ENCODE peak calls at places on chromosomes 5 and 9, in ten cellular contexts. One of them, this sample, is unnamed.

GRCh38 chr9:82882133-82882532 is 180.8 kb downstream of the RASEF start:
- DNase-seq in T-cell: no peak
- DNase-seq in activated T-helper 1 cell treated with anti-CD3 and anti-CD28 coated beads, Interleukin-2, amount 50 U/mL, for 16 hours: no peak
- DNase-seq in cardiac fibroblast: peak; percentile 79
- DNase-seq in AG09309: no peak
- DNase-seq in fibroblast of the aortic adventitia: no peak
- DNase-seq in amniotic epithelial cell: no peak
- DNase-seq in stimulated activated naive CD8-positive, alpha-beta T cell treated with anti-CD3 and anti-CD28 coated beads, Interleukin-15, amount 100 ng/mL, for 72 hours: no peak
- DNase-seq in germinal center: no peak
- DNase-seq in aorta: no peak
- DNase-seq in this sample: no peak

GRCh38 chr9:128626181-128626580 is 30.5 kb downstream of the DYNC2I2 start:
- DNase-seq in fibroblast of the aortic adventitia: no peak
- DNase-seq in activated T-helper 1 cell treated with anti-CD3 and anti-CD28 coated beads, Interleukin-2, amount 50 U/mL, for 16 hours: no peak
- DNase-seq in stimulated activated naive CD8-positive, alpha-beta T cell treated with anti-CD3 and anti-CD28 coated beads, Interleukin-15, amount 100 ng/mL, for 72 hours: no peak
- DNase-seq in amniotic epithelial cell: no peak
- DNase-seq in T-cell: no peak
- DNase-seq in AG09309: no peak
- DNase-seq in aorta: peak; percentile 17
- DNase-seq in germinal center: no peak
- DNase-seq in cardiac fibroblast: no peak
- DNase-seq in this sample: no peak

GRCh38 chr5:89218364-89218763 is 335.4 kb upstream of the MEF2C start:
- DNase-seq in fibroblast of the aortic adventitia: no peak
- DNase-seq in stimulated activated naive CD8-positive, alpha-beta T cell treated with anti-CD3 and anti-CD28 coated beads, Interleukin-15, amount 100 ng/mL, for 72 hours: no peak
- DNase-seq in germinal center: no peak
- DNase-seq in activated T-helper 1 cell treated with anti-CD3 and anti-CD28 coated beads, Interleukin-2, amount 50 U/mL, for 16 hours: no peak
- DNase-seq in T-cell: no peak
- DNase-seq in AG09309: no peak
- DNase-seq in cardiac fibroblast: no peak
- DNase-seq in aorta: no peak
- DNase-seq in amniotic epithelial cell: no peak
- DNase-seq in this sample: no peak

GRCh38 chr9:129239946-129240490 is 62.0 kb upstream of the IER5L start:
- DNase-seq in fibroblast of the aortic adventitia: no peak
- DNase-seq in stimulated activated naive CD8-positive, alpha-beta T cell treated with anti-CD3 and anti-CD28 coated beads, Interleukin-15, amount 100 ng/mL, for 72 hours: no peak
- DNase-seq in T-cell: no peak
- DNase-seq in germinal center: no peak
- DNase-seq in amniotic epithelial cell: no peak
- DNase-seq in cardiac fibroblast: no peak
- DNase-seq in aorta: peak; percentile 41
- DNase-seq in activated T-helper 1 cell treated with anti-CD3 and anti-CD28 coated beads, Interleukin-2, amount 50 U/mL, for 16 hours: no peak
- DNase-seq in AG09309: no peak
- DNase-seq in this sample: no peak

GRCh38 chr9:137029058-137029922 is 1.3 kb upstream of the ABCA2 start:
- DNase-seq in fibroblast of the aortic adventitia: peak; percentile 59
- DNase-seq in T-cell: no peak
- DNase-seq in germinal center: peak; percentile 66
- DNase-seq in stimulated activated naive CD8-positive, alpha-beta T cell treated with anti-CD3 and anti-CD28 coated beads, Interleukin-15, amount 100 ng/mL, for 72 hours: peak; percentile 79
- DNase-seq in amniotic epithelial cell: peak; percentile 38
- DNase-seq in aorta: peak; percentile 89
- DNase-seq in activated T-helper 1 cell treated with anti-CD3 and anti-CD28 coated beads, Interleukin-2, amount 50 U/mL, for 16 hours: peak; percentile 50
- DNase-seq in cardiac fibroblast: peak; percentile 63
- DNase-seq in AG09309: no peak
- DNase-seq in this sample: peak; percentile 72

GRCh38 chr5:56152437-56152836 is 80.7 kb downstream of the ANKRD55 start:
- DNase-seq in T-cell: no peak
- DNase-seq in amniotic epithelial cell: peak; percentile 13
- DNase-seq in stimulated activated naive CD8-positive, alpha-beta T cell treated with anti-CD3 and anti-CD28 coated beads, Interleukin-15, amount 100 ng/mL, for 72 hours: no peak
- DNase-seq in AG09309: no peak
- DNase-seq in activated T-helper 1 cell treated with anti-CD3 and anti-CD28 coated beads, Interleukin-2, amount 50 U/mL, for 16 hours: no peak
- DNase-seq in aorta: no peak
- DNase-seq in germinal center: no peak
- DNase-seq in cardiac fibroblast: no peak
- DNase-seq in fibroblast of the aortic adventitia: no peak
- DNase-seq in this sample: no peak

GRCh38 chr5:58887721-58888409 is 305.0 kb downstream of the RAB3C start:
- DNase-seq in stimulated activated naive CD8-positive, alpha-beta T cell treated with anti-CD3 and anti-CD28 coated beads, Interleukin-15, amount 100 ng/mL, for 72 hours: no peak
- DNase-seq in amniotic epithelial cell: peak; percentile 44
- DNase-seq in aorta: peak; percentile 80
- DNase-seq in AG09309: no peak
- DNase-seq in fibroblast of the aortic adventitia: peak; percentile 30
- DNase-seq in cardiac fibroblast: peak; percentile 59
- DNase-seq in germinal center: no peak
- DNase-seq in activated T-helper 1 cell treated with anti-CD3 and anti-CD28 coated beads, Interleukin-2, amount 50 U/mL, for 16 hours: no peak
- DNase-seq in T-cell: no peak
- DNase-seq in this sample: no peak

GRCh38 chr9:77028478-77028877 is 9.0 kb downstream of the FOXB2 start:
- DNase-seq in activated T-helper 1 cell treated with anti-CD3 and anti-CD28 coated beads, Interleukin-2, amount 50 U/mL, for 16 hours: no peak
- DNase-seq in stimulated activated naive CD8-positive, alpha-beta T cell treated with anti-CD3 and anti-CD28 coated beads, Interleukin-15, amount 100 ng/mL, for 72 hours: no peak
- DNase-seq in fibroblast of the aortic adventitia: no peak
- DNase-seq in germinal center: no peak
- DNase-seq in cardiac fibroblast: no peak
- DNase-seq in AG09309: no peak
- DNase-seq in T-cell: no peak
- DNase-seq in amniotic epithelial cell: no peak
- DNase-seq in aorta: no peak
- DNase-seq in this sample: no peak

GRCh38 chr9:111857555-111858211 is 38.9 kb upstream of the UGCG start:
- DNase-seq in amniotic epithelial cell: peak; percentile 8
- DNase-seq in fibroblast of the aortic adventitia: no peak
- DNase-seq in cardiac fibroblast: peak; percentile 78
- DNase-seq in T-cell: no peak
- DNase-seq in stimulated activated naive CD8-positive, alpha-beta T cell treated with anti-CD3 and anti-CD28 coated beads, Interleukin-15, amount 100 ng/mL, for 72 hours: no peak
- DNase-seq in activated T-helper 1 cell treated with anti-CD3 and anti-CD28 coated beads, Interleukin-2, amount 50 U/mL, for 16 hours: no peak
- DNase-seq in germinal center: no peak
- DNase-seq in aorta: no peak
- DNase-seq in AG09309: peak; percentile 67
- DNase-seq in this sample: no peak

GRCh38 chr9:26856413-26857032 is 36.1 kb downstream of the CAAP1 start:
- DNase-seq in stimulated activated naive CD8-positive, alpha-beta T cell treated with anti-CD3 and anti-CD28 coated beads, Interleukin-15, amount 100 ng/mL, for 72 hours: peak; percentile 24
- DNase-seq in amniotic epithelial cell: peak; percentile 70
- DNase-seq in aorta: no peak
- DNase-seq in germinal center: peak; percentile 22
- DNase-seq in activated T-helper 1 cell treated with anti-CD3 and anti-CD28 coated beads, Interleukin-2, amount 50 U/mL, for 16 hours: no peak
- DNase-seq in AG09309: peak; percentile 10
- DNase-seq in cardiac fibroblast: peak; percentile 79
- DNase-seq in T-cell: no peak
- DNase-seq in fibroblast of the aortic adventitia: peak; percentile 72
- DNase-seq in this sample: peak; percentile 32

GRCh38 chr9:117737721-117738226 is 33.6 kb downstream of the TLR4 start:
- DNase-seq in stimulated activated naive CD8-positive, alpha-beta T cell treated with anti-CD3 and anti-CD28 coated beads, Interleukin-15, amount 100 ng/mL, for 72 hours: no peak
- DNase-seq in cardiac fibroblast: no peak
- DNase-seq in activated T-helper 1 cell treated with anti-CD3 and anti-CD28 coated beads, Interleukin-2, amount 50 U/mL, for 16 hours: no peak
- DNase-seq in germinal center: no peak
- DNase-seq in AG09309: no peak
- DNase-seq in T-cell: no peak
- DNase-seq in fibroblast of the aortic adventitia: no peak
- DNase-seq in aorta: no peak
- DNase-seq in amniotic epithelial cell: no peak
- DNase-seq in this sample: no peak

GRCh38 chr5:118984602-118985001 is 3.7 kb downstream of the DTWD2 start:
- DNase-seq in T-cell: no peak
- DNase-seq in AG09309: peak; percentile 62
- DNase-seq in stimulated activated naive CD8-positive, alpha-beta T cell treated with anti-CD3 and anti-CD28 coated beads, Interleukin-15, amount 100 ng/mL, for 72 hours: no peak
- DNase-seq in fibroblast of the aortic adventitia: peak; percentile 23
- DNase-seq in amniotic epithelial cell: peak; percentile 58
- DNase-seq in activated T-helper 1 cell treated with anti-CD3 and anti-CD28 coated beads, Interleukin-2, amount 50 U/mL, for 16 hours: no peak
- DNase-seq in aorta: no peak
- DNase-seq in germinal center: no peak
- DNase-seq in cardiac fibroblast: peak; percentile 36
- DNase-seq in this sample: no peak

GRCh38 chr9:91689006-91689405 is 261.0 kb downstream of the ROR2 start:
- DNase-seq in activated T-helper 1 cell treated with anti-CD3 and anti-CD28 coated beads, Interleukin-2, amount 50 U/mL, for 16 hours: no peak
- DNase-seq in fibroblast of the aortic adventitia: no peak
- DNase-seq in amniotic epithelial cell: peak; percentile 14
- DNase-seq in cardiac fibroblast: peak; percentile 20
- DNase-seq in germinal center: no peak
- DNase-seq in T-cell: no peak
- DNase-seq in aorta: no peak
- DNase-seq in AG09309: no peak
- DNase-seq in stimulated activated naive CD8-positive, alpha-beta T cell treated with anti-CD3 and anti-CD28 coated beads, Interleukin-15, amount 100 ng/mL, for 72 hours: no peak
- DNase-seq in this sample: no peak

GRCh38 chr5:32090755-32091128 is 83.4 kb downstream of the GOLPH3 start:
- DNase-seq in fibroblast of the aortic adventitia: no peak
- DNase-seq in T-cell: no peak
- DNase-seq in aorta: no peak
- DNase-seq in cardiac fibroblast: no peak
- DNase-seq in stimulated activated naive CD8-positive, alpha-beta T cell treated with anti-CD3 and anti-CD28 coated beads, Interleukin-15, amount 100 ng/mL, for 72 hours: no peak
- DNase-seq in germinal center: no peak
- DNase-seq in activated T-helper 1 cell treated with anti-CD3 and anti-CD28 coated beads, Interleukin-2, amount 50 U/mL, for 16 hours: no peak
- DNase-seq in amniotic epithelial cell: no peak
- DNase-seq in AG09309: no peak
- DNase-seq in this sample: no peak

GRCh38 chr9:19231126-19232035 is 888 bp downstream of the DENND4C start:
- DNase-seq in cardiac fibroblast: peak; percentile 35
- DNase-seq in aorta: peak; percentile 65
- DNase-seq in fibroblast of the aortic adventitia: peak; percentile 25
- DNase-seq in germinal center: peak; percentile 29
- DNase-seq in T-cell: no peak
- DNase-seq in stimulated activated naive CD8-positive, alpha-beta T cell treated with anti-CD3 and anti-CD28 coated beads, Interleukin-15, amount 100 ng/mL, for 72 hours: no peak
- DNase-seq in activated T-helper 1 cell treated with anti-CD3 and anti-CD28 coated beads, Interleukin-2, amount 50 U/mL, for 16 hours: no peak
- DNase-seq in amniotic epithelial cell: no peak
- DNase-seq in AG09309: no peak
- DNase-seq in this sample: peak; percentile 9

GRCh38 chr9:135107592-135108235 is 20.2 kb downstream of the OLFM1 start:
- DNase-seq in stimulated activated naive CD8-positive, alpha-beta T cell treated with anti-CD3 and anti-CD28 coated beads, Interleukin-15, amount 100 ng/mL, for 72 hours: no peak
- DNase-seq in germinal center: no peak
- DNase-seq in cardiac fibroblast: no peak
- DNase-seq in T-cell: no peak
- DNase-seq in fibroblast of the aortic adventitia: no peak
- DNase-seq in aorta: no peak
- DNase-seq in amniotic epithelial cell: no peak
- DNase-seq in AG09309: no peak
- DNase-seq in activated T-helper 1 cell treated with anti-CD3 and anti-CD28 coated beads, Interleukin-2, amount 50 U/mL, for 16 hours: no peak
- DNase-seq in this sample: no peak

GRCh38 chr9:136717399-136717798 is 5.0 kb downstream of the DIPK1B start:
- DNase-seq in fibroblast of the aortic adventitia: no peak
- DNase-seq in germinal center: no peak
- DNase-seq in T-cell: no peak
- DNase-seq in amniotic epithelial cell: no peak
- DNase-seq in stimulated activated naive CD8-positive, alpha-beta T cell treated with anti-CD3 and anti-CD28 coated beads, Interleukin-15, amount 100 ng/mL, for 72 hours: no peak
- DNase-seq in AG09309: no peak
- DNase-seq in cardiac fibroblast: no peak
- DNase-seq in activated T-helper 1 cell treated with anti-CD3 and anti-CD28 coated beads, Interleukin-2, amount 50 U/mL, for 16 hours: no peak
- DNase-seq in aorta: no peak
- DNase-seq in this sample: no peak

This sample was measured in LoVo.